ENCODE peak calls at places on chromosomes 12 and 14, in four cellular contexts. One of them, this sample, is unnamed.

GRCh38 chr12:2354151-2354991 is 301.6 kb downstream of the CACNA1C start:
- DNase-seq in AG04450: no peak
- DNase-seq in ascending aorta: no peak
- DNase-seq in ovary: no peak
- DNase-seq in this sample: no peak

GRCh38 chr14:93655078-93655750 is 133.1 kb downstream of the PRIMA1 start:
- DNase-seq in ovary: no peak
- DNase-seq in AG04450: no peak
- DNase-seq in ascending aorta: no peak
- DNase-seq in this sample: peak; percentile 40

GRCh38 chr14:68958553-68958952 is 20.5 kb downstream of the ACTN1 start:
- DNase-seq in ovary: no peak
- DNase-seq in AG04450: no peak
- DNase-seq in ascending aorta: no peak
- DNase-seq in this sample: peak; percentile 69

GRCh38 chr14:94036328-94037167 is 10.4 kb downstream of the OTUB2 start:
- DNase-seq in AG04450: peak; percentile 34
- DNase-seq in ascending aorta: no peak
- DNase-seq in ovary: peak; percentile 36
- DNase-seq in this sample: peak; percentile 46

GRCh38 chr14:65222434-65222833 is 120.1 kb upstream of the MAX start:
- DNase-seq in ascending aorta: no peak
- DNase-seq in AG04450: no peak
- DNase-seq in ovary: peak; percentile 12
- DNase-seq in this sample: peak; percentile 46

GRCh38 chr12:42237052-42237852 is 796 bp downstream of the YAF2 start:
- DNase-seq in ovary: peak; percentile 61
- DNase-seq in ascending aorta: peak; percentile 33
- DNase-seq in AG04450: no peak
- DNase-seq in this sample: peak; percentile 73

GRCh38 chr12:55675671-55676070 is 32.0 kb downstream of the ITGA7 start:
- DNase-seq in ovary: no peak
- DNase-seq in ascending aorta: no peak
- DNase-seq in AG04450: no peak
- DNase-seq in this sample: no peak

GRCh38 chr12:18462437-18462836 is 201.1 kb downstream of the PIK3C2G start:
- DNase-seq in ascending aorta: no peak
- DNase-seq in ovary: no peak
- DNase-seq in AG04450: peak; percentile 29
- DNase-seq in this sample: no peak

GRCh38 chr14:92880351-92880750 is 42.6 kb upstream of the CHGA start:
- DNase-seq in AG04450: no peak
- DNase-seq in ovary: no peak
- DNase-seq in ascending aorta: no peak
- DNase-seq in this sample: no peak

GRCh38 chr12:28759334-28759733 is 389.7 kb upstream of the FAR2 start:
- DNase-seq in ovary: no peak
- DNase-seq in ascending aorta: no peak
- DNase-seq in AG04450: no peak
- DNase-seq in this sample: peak; percentile 97
- TF ChIP-seq CTCF in ovary: no peak
- TF ChIP-seq CTCF in ascending aorta: no peak
- TF ChIP-seq CTCF in AG04450: no peak
- TF ChIP-seq CTCF in this sample: peak; percentile 55

DNA sequence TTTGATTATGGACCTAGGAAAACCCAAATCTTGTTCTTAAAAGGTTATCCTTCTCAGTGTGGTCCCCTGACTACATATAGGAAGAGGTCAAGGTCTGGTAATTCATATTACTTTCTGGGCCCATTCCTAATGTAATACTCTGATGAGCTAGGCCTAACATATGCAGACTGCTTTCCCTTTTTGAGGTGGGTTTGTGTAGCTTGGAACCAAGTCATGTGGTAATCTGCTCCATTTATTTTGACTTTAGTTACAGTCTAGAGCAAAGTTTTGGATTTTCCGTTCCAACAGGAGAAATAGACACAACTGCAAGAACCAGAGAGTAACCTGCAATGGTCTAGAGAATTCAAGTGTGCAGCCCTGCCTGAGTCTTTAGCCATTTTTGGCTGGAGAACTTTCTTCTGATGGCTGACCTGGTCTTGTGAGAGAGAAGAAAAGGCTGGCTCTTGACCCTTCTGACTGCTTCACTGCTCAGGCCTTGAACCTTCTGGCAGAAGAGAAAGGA is 22.5 kb downstream of the TTC6 start:
- DNase-seq in ascending aorta: no peak
- DNase-seq in ovary: no peak
- DNase-seq in AG04450: no peak
- DNase-seq in this sample: no peak
- H3K9me3 ChIP-seq in ascending aorta: peaks cover 28% of the 10 kb centered on the region
- H3K9me3 ChIP-seq in ovary: no peaks in the 10 kb centered on the region
- H3K9me3 ChIP-seq in AG04450: peaks cover 13% of the 10 kb centered on the region
- H3K9me3 ChIP-seq in this sample: peaks cover 13% of the 10 kb centered on the region

GRCh38 chr12:66312189-66312588 is 9.9 kb downstream of the HELB start:
- DNase-seq in ascending aorta: no peak
- DNase-seq in ovary: no peak
- DNase-seq in AG04450: no peak
- DNase-seq in this sample: no peak
- TF ChIP-seq CTCF in ascending aorta: no peak
- TF ChIP-seq CTCF in ovary: no peak
- TF ChIP-seq CTCF in AG04450: no peak
- TF ChIP-seq CTCF in this sample: no peak

GRCh38 chr12:41008472-41008871 is 179.6 kb upstream of the PDZRN4 start:
- DNase-seq in AG04450: no peak
- DNase-seq in ascending aorta: no peak
- DNase-seq in ovary: no peak
- DNase-seq in this sample: peak; percentile 5
- H3K9me3 ChIP-seq in AG04450: peaks cover 14% of the 10 kb centered on the region
- H3K9me3 ChIP-seq in ascending aorta: peaks cover 20% of the 10 kb centered on the region
- H3K9me3 ChIP-seq in ovary: peaks cover 2% of the 10 kb centered on the region
- H3K9me3 ChIP-seq in this sample: peaks cover 30% of the 10 kb centered on the region

DNA sequence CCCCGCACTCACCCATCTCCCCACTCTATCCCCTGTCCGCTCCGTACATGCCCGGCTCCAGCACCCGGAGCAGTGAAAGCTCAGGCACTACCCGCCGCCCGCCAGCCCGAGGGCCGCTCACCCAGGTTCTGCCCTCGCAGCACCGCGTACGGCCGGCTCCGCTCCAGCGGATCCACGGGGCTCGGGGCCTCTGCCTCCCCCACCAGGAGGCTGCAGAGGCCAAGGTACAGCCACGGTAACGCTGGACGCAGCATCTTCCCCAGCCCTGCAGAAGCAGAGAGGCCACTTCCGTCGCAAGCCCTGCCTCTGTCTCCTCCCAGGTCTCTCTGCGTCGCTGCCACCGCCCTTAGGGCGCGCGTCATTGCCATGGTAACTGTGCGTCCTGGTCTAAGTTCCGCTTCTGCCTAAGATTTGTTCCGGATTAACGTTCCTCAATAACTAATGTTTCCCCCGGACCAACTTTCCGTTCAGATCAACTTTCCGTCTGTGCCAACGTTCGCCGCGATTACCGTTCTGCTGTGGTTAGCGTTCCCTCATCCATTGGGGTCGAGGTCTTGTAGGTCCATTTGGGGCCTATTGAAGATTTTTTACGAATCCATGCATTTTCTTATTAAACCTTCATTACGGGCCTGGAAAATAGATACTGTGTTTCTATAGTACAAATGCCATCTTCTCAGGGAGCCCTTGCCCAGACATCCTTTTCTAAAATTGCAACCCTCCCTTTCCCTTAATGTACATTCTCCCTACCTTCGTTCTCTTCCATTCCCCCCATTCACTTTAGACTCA is at the start of gene C12orf76:
- DNase-seq in AG04450: peak; percentile 89
- DNase-seq in ovary: peak; percentile 90
- DNase-seq in ascending aorta: peak; percentile 79
- DNase-seq in this sample: peak; percentile 96
- TF ChIP-seq CTCF in AG04450: no peak
- TF ChIP-seq CTCF in ovary: no peak
- TF ChIP-seq CTCF in ascending aorta: no peak
- TF ChIP-seq CTCF in this sample: peak; percentile 9

DNA sequence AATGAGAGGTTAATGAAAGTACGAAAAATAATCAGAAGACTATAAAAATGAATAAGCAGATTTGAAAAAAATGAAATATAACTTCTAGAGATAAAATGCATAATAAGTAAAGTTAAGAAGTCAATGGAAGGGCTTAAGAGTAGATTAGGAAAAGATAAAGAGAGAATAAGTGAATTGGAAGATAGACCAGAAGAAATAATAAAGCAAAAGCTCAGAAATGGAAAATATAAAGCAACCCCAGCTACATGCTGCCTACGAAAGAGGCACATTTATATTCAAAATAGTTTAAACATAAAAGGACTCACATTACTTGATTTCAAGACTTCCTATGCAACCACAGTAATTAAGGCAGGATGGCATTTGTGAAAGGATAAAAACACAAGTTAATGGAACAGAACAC is 19.9 kb downstream of the ZNF605 start:
- DNase-seq in AG04450: no peak
- DNase-seq in ascending aorta: no peak
- DNase-seq in ovary: no peak
- DNase-seq in this sample: no peak
- H3K9me3 ChIP-seq in AG04450: peaks cover 67% of the 10 kb centered on the region
- H3K9me3 ChIP-seq in ascending aorta: peaks cover 87% of the 10 kb centered on the region
- H3K9me3 ChIP-seq in ovary: peaks cover 4% of the 10 kb centered on the region
- H3K9me3 ChIP-seq in this sample: peaks cover 41% of the 10 kb centered on the region